ENCODE peak calls at places on chromosomes 7 and 10, in nine cellular contexts. Q is fibroblast of pulmonary artery; R is kidney glomerular epithelial cell; N is GM12891; Z is iPS-NIHi11; S is activated naive CD4-positive, alpha-beta T cell; H is HEK293T; E is activated CD4-positive, alpha-beta T cell treated with anti-CD3 and anti-CD28 coated beads for 36 hours; T is KBM-7. C is an unnamed sample.

GRCh38 chr10:122532601-122533266 is 27.8 kb upstream of the DMBT1 start:
- DNase-seq in Q (no peak), R (no peak), N (no peak), Z (no peak), S (no peak), H (no peak), E (no peak), T (no peak), C (no peak)

GRCh38 chr7:70776627-70777101 is 355.3 kb upstream of the GALNT17 start:
- DNase-seq in Q (peak), R (no peak), N (no peak), Z (no peak), S (no peak), H (no peak), E (peak), T (no peak), C (no peak)

GRCh38 chr10:125149278-125150047 is 10.9 kb downstream of the CTBP2 start:
- DNase-seq in Q (peak), R (peak), N (no peak), Z (no peak), S (no peak), H (no peak), E (no peak), T (peak), C (no peak)

GRCh38 chr7:77262311-77262710 is 62.7 kb upstream of the FGL2 start:
- DNase-seq in Q (no peak), R (no peak), N (no peak), Z (no peak), S (no peak), H (no peak), E (no peak), T (no peak), C (no peak)

GRCh38 chr10:73999703-74000102 is 1.8 kb downstream of the VCL start:
- DNase-seq in Q (peak), R (no peak), N (no peak), Z (no peak), S (no peak), H (no peak), E (no peak), T (no peak), C (no peak)

GRCh38 chr10:47019546-47019945 is 108.3 kb downstream of the PTPN20 start:
- DNase-seq in Q (no peak), R (no peak), N (no peak), Z (no peak), S (no peak), H (no peak), E (no peak), T (no peak), C (no peak)

GRCh38 chr7:88354999-88355398 is 48.3 kb upstream of the STEAP4 start:
- DNase-seq in Q (no peak), R (no peak), N (no peak), Z (no peak), S (no peak), H (no peak), E (no peak), T (peak), C (no peak)

GRCh38 chr7:151123485-151124204 is 37.4 kb downstream of the AGAP3 start:
- DNase-seq in Q (peak), R (peak), N (peak), Z (peak), S (peak), H (peak), E (peak), T (peak), C (peak)

GRCh38 chr7:15007507-15007906 is 105.0 kb upstream of the DGKB start:
- DNase-seq in Q (peak), R (peak), N (no peak), Z (peak), S (no peak), H (peak), E (no peak), T (peak), C (no peak)

GRCh38 chr10:110209399-110209925 is 2.1 kb downstream of the MXI1 start:
- DNase-seq in Q (peak), R (peak), N (no peak), Z (peak), S (peak), H (peak), E (peak), T (peak), C (peak)

GRCh38 chr7:99042957-99043356 is 101.0 kb downstream of the SMURF1 start:
- DNase-seq in Q (peak), R (no peak), N (no peak), Z (no peak), S (no peak), H (no peak), E (no peak), T (no peak), C (no peak)

GRCh38 chr7:2838451-2838850 is 5.7 kb downstream of the GNA12 start:
- DNase-seq in Q (no peak), R (no peak), N (no peak), Z (no peak), S (no peak), H (no peak), E (no peak), T (no peak), C (no peak)

GRCh38 chr7:99953649-99954048 is 22.2 kb downstream of the AZGP1 start:
- DNase-seq in Q (peak), R (no peak), N (no peak), Z (no peak), S (no peak), H (no peak), E (peak), T (no peak), C (no peak)

GRCh38 chr10:80283119-80283518 is 6.3 kb downstream of the MAT1A start:
- DNase-seq in Q (no peak), R (no peak), N (no peak), Z (no peak), S (no peak), H (no peak), E (no peak), T (no peak), C (no peak)

GRCh38 chr7:38393874-38394273 is 120.4 kb upstream of the TARP start:
- DNase-seq in Q (no peak), R (no peak), N (peak), Z (no peak), S (no peak), H (no peak), E (no peak), T (no peak), C (no peak)